ENCODE peak calls at places on chromosome 17, in seven cellular contexts. S is effector memory CD4-positive, alpha-beta T cell; B is esophagus squamous epithelium; D is uterus; A is naive thymus-derived CD4-positive, alpha-beta T cell; O is IMR-90; X is breast epithelium. Z is an unnamed sample.

GRCh38 chr17:72119963-72120877 is 600 bp upstream of the SOX9 start:
- DNase-seq in S (no peak), X (peak; percentile 57), D (no peak), A (no peak), B (no peak), O (peak; percentile 91), Z (no peak)

GRCh38 chr17:79918581-79919163 is 79.4 kb upstream of the CBX4 start:
- DNase-seq in S (no peak), A (no peak), O (no peak), X (no peak), B (no peak), D (no peak), Z (no peak)

GRCh38 chr17:75088902-75089417 is 1.2 kb downstream of the SLC16A5 start:
- DNase-seq in B (no peak), A (peak; percentile 28), S (no peak), O (no peak), X (peak; percentile 48), D (peak; percentile 47), Z (no peak)

GRCh38 chr17:14334261-14334860 is 33.5 kb downstream of the HS3ST3B1 start:
- DNase-seq in D (no peak), S (no peak), A (no peak), O (no peak), X (no peak), B (no peak), Z (no peak)

GRCh38 chr17:67443931-67444597 is 67.0 kb downstream of the PITPNC1 start:
- DNase-seq in S (no peak), A (no peak), B (no peak), O (peak; percentile 43), X (no peak), D (peak; percentile 42), Z (no peak)

GRCh38 chr17:51595965-51596364 is 335.6 kb downstream of the UTP18 start:
- DNase-seq in A (no peak), O (no peak), B (no peak), D (no peak), X (no peak), S (no peak), Z (no peak)

GRCh38 chr17:28371245-28372202 is at the start of gene SARM1:
- DNase-seq in X (no peak), A (peak; percentile 90), O (peak; percentile 85), B (peak; percentile 33), S (peak; percentile 75), D (peak; percentile 95), Z (peak; percentile 79)

GRCh38 chr17:83000738-83001137 is 78.7 kb upstream of the METRNL start:
- DNase-seq in X (no peak), O (no peak), S (no peak), D (no peak), B (no peak), A (no peak), Z (no peak)

GRCh38 chr17:62064029-62064790 is 868 bp downstream of the MED13 start:
- DNase-seq in B (no peak), D (no peak), O (peak; percentile 18), S (no peak), A (no peak), X (no peak), Z (peak; percentile 14)

GRCh38 chr17:41186872-41187271 is 2.2 kb upstream of the KRTAP4-1 start:
- DNase-seq in X (no peak), A (no peak), S (no peak), D (no peak), B (no peak), O (no peak), Z (no peak)

GRCh38 chr17:34958438-34958837 is 2.8 kb downstream of the CCT6B start:
- DNase-seq in X (no peak), D (no peak), S (no peak), A (no peak), B (no peak), O (no peak), Z (no peak)

GRCh38 chr17:30291571-30292489 is at the start of gene BLMH:
- DNase-seq in A (peak; percentile 89), D (peak; percentile 77), X (peak; percentile 57), O (peak; percentile 77), S (peak; percentile 67), B (no peak), Z (peak; percentile 82)

GRCh38 chr17:65627892-65628622 is 66.6 kb upstream of the AXIN2 start:
- DNase-seq in D (peak; percentile 63), X (peak; percentile 63), S (no peak), O (peak; percentile 92), A (no peak), B (no peak), Z (no peak)

GRCh38 chr17:13372432-13372831 is 229.3 kb downstream of the HS3ST3A1 start:
- DNase-seq in D (no peak), A (no peak), O (no peak), S (no peak), B (no peak), X (no peak), Z (no peak)

GRCh38 chr17:38350035-38350434 is 1.6 kb upstream of the SOCS7 start:
- DNase-seq in B (no peak), O (no peak), X (no peak), A (no peak), D (no peak), S (no peak), Z (no peak)

GRCh38 chr17:1029196-1029911 is 32.4 kb downstream of the TIMM22 start:
- DNase-seq in A (no peak), D (peak; percentile 65), B (no peak), X (no peak), O (peak; percentile 73), S (no peak), Z (no peak)

GRCh38 chr17:27553019-27553511 is 77.9 kb upstream of the LGALS9 start:
- DNase-seq in O (no peak), X (no peak), B (no peak), A (no peak), S (no peak), D (peak; percentile 52), Z (no peak)

GRCh38 chr17:66268247-66268927 is 34.0 kb upstream of the PRKCA start:
- DNase-seq in A (no peak), O (peak; percentile 89), S (no peak), X (no peak), D (peak; percentile 23), B (no peak), Z (no peak)

GRCh38 chr17:15091825-15092224 is 173.3 kb downstream of the PMP22 start:
- DNase-seq in A (no peak), D (no peak), S (no peak), X (no peak), O (no peak), B (no peak), Z (no peak)

GRCh38 chr17:57943140-57943539 is 12.1 kb downstream of the CUEDC1 start:
- DNase-seq in B (no peak), O (peak; percentile 51), A (no peak), X (no peak), D (no peak), S (no peak), Z (no peak)

GRCh38 chr17:47225436-47225858 is 16.3 kb downstream of the MYL4 start:
- DNase-seq in X (no peak), O (peak; percentile 96), A (no peak), S (no peak), B (no peak), D (peak; percentile 95), Z (no peak)

GRCh38 chr17:66271512-66271911 is 30.9 kb upstream of the PRKCA start:
- DNase-seq in D (no peak), X (no peak), S (no peak), O (no peak), A (no peak), B (no peak), Z (no peak)

GRCh38 chr17:43349142-43349541 is 49.7 kb upstream of the ARL4D start:
- DNase-seq in S (no peak), X (no peak), A (no peak), B (no peak), D (no peak), O (no peak), Z (no peak)
- H3K36me3 ChIP-seq in S (no peaks in the 10 kb centered on the region), X (no peaks in the 10 kb centered on the region), A (no peaks in the 10 kb centered on the region), B (no peaks in the 10 kb centered on the region), D (no peaks in the 10 kb centered on the region), O (no peaks in the 10 kb centered on the region), Z (no peaks in the 10 kb centered on the region)

GRCh38 chr17:69573396-69573795 is 158.9 kb downstream of the MAP2K6 start:
- DNase-seq in B (no peak), X (no peak), A (no peak), O (no peak), S (no peak), D (no peak), Z (no peak)

GRCh38 chr17:69572747-69573146 is 158.2 kb downstream of the MAP2K6 start:
- DNase-seq in D (no peak), S (no peak), A (no peak), B (no peak), X (no peak), O (no peak), Z (no peak)

GRCh38 chr17:69577098-69577497 is 162.6 kb downstream of the MAP2K6 start:
- DNase-seq in A (no peak), S (no peak), X (no peak), D (no peak), B (no peak), O (no peak), Z (no peak)

GRCh38 chr17:69575346-69575761 is 160.9 kb downstream of the MAP2K6 start:
- DNase-seq in X (no peak), O (peak; percentile 87), D (no peak), A (no peak), S (no peak), B (no peak), Z (no peak)

DNA sequence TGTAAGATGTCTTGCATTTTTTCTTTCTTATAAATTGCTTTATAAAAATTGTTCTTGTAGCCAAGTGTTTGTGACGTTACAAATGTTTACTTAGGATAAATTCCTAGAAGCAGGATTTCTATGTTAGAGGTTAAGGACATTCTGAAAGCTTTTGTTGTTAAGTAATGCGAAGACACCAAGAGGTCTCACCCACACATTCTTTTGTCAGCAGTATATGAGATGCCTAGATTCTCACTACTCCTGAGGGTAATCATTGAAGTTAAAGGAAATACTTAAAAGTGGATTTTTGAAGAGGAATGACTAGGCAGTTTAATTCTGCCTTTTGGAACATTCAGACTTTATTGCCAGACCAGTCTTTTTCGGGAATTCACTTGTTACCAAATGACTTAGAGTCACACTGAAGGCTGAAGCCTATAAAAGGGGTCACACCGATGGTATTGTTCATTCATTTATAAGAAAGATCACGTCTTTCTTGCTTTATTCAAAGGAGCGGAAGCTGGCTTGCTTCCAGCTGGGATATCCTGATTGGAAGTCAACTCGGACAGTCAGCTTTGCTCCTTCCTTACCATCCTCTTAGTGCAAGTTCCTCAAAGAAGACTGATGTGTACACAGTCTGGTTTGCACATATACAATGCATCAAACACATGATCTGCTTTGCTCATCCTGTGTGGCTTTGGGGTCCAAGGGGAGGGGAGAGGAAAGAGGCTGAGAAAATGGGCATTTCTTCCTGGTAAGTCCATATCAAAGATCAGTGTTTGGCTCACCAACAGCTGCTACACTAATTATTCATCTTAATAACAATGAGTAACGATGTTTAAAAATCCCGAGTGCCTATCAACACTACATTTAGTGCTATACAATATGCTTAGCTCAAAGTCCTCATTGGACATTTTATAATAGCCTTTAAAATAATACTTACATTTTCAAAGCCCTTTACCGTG is 160.0 kb downstream of the MAP2K6 start:
- DNase-seq in S (no peak), O (peak; percentile 77), B (no peak), D (no peak), X (no peak), A (no peak), Z (no peak)
- H3K27ac ChIP-seq in S (no peak overlapping the region), O (peak overlapping the region; percentile 99), B (peak overlapping the region; percentile 0), D (no peak overlapping the region), X (no peak overlapping the region), A (no peak overlapping the region), Z (no peak overlapping the region)

GRCh38 chr17:78687125-78687524 is 94.9 kb downstream of the CYTH1 start:
- DNase-seq in B (no peak), A (no peak), S (no peak), D (no peak), X (no peak), O (no peak), Z (no peak)
- H3K36me3 ChIP-seq in B (peaks cover 93% of the 10 kb centered on the region), A (peaks cover 19% of the 10 kb centered on the region), S (peaks cover 85% of the 10 kb centered on the region), D (no peaks in the 10 kb centered on the region), X (no peaks in the 10 kb centered on the region), O (peaks cover 30% of the 10 kb centered on the region), Z (peaks cover 78% of the 10 kb centered on the region)

GRCh38 chr17:63819131-63819530 is 8.1 kb upstream of the PSMC5 start:
- DNase-seq in B (no peak), O (no peak), S (no peak), X (no peak), D (no peak), A (no peak), Z (no peak)
- H3K27ac ChIP-seq in B (no peak overlapping the region), O (no peak overlapping the region), S (no peak overlapping the region), X (no peak overlapping the region), D (no peak overlapping the region), A (no peak overlapping the region), Z (no peak overlapping the region)

Z was measured in CD4-positive, alpha-beta memory T cell.